ENCODE peak calls at places on chromosome 22, in six cellular contexts. B is NCI-H774; P is cardiac muscle cell; V is activated naive CD8-positive, alpha-beta T cell treated with anti-CD3 and anti-CD28 coated beads for 36 hours; S is stimulated activated CD4-positive, alpha-beta T cell treated with anti-CD3 and anti-CD28 coated beads, Interleukin-2, amount 100 ng/mL, for 24 hours; E is NCI-H510A. Q is an unnamed sample.

GRCh38 chr22:18068381-18068988 is 9.3 kb upstream of the PEX26 start:
- DNase-seq in B (no peak), V (no peak), E (no peak), S (no peak), P (no peak), Q (no peak)

GRCh38 chr22:35921777-35922176 is 106.8 kb downstream of the RBFOX2 start:
- DNase-seq in P (peak; percentile 93), B (peak; percentile 0), E (no peak), V (peak; percentile 17), S (peak; percentile 42), Q (peak; percentile 38)

GRCh38 chr22:24435861-24436351 is 8.5 kb downstream of the ADORA2A start:
- DNase-seq in E (no peak), S (no peak), B (no peak), V (no peak), P (no peak), Q (no peak)

GRCh38 chr22:19888131-19888746 is 33.6 kb upstream of the GNB1L start:
- DNase-seq in S (no peak), E (no peak), P (no peak), V (no peak), B (no peak), Q (no peak)

GRCh38 chr22:37931893-37932389 is 21.5 kb downstream of the C22orf23 start:
- DNase-seq in S (no peak), V (no peak), E (no peak), B (no peak), P (no peak), Q (no peak)

GRCh38 chr22:48053973-48054372 is 1291.5 kb downstream of the TBC1D22A start:
- DNase-seq in P (no peak), E (no peak), S (no peak), V (no peak), B (no peak), Q (no peak)

GRCh38 chr22:36465232-36466021 is 16.0 kb downstream of the TXN2 start:
- DNase-seq in S (no peak), V (no peak), E (no peak), B (no peak), P (peak; percentile 87), Q (no peak)

GRCh38 chr22:42072606-42073330 is 1.3 kb upstream of the PHETA2 start:
- DNase-seq in P (no peak), S (no peak), B (no peak), E (no peak), V (no peak), Q (no peak)

GRCh38 chr22:44683881-44684280 is 18.1 kb upstream of the PRR5 start:
- DNase-seq in P (no peak), S (no peak), B (no peak), E (no peak), V (no peak), Q (no peak)

GRCh38 chr22:32528984-32529982 is 54.7 kb downstream of the FBXO7 start:
- DNase-seq in P (peak; percentile 91), S (peak; percentile 69), B (no peak), V (peak; percentile 60), E (no peak), Q (peak; percentile 38)

GRCh38 chr22:20258584-20259335 is 9.4 kb downstream of the RTN4R start:
- DNase-seq in B (no peak), V (no peak), P (no peak), S (peak; percentile 41), E (no peak), Q (no peak)

GRCh38 chr22:29072979-29073617 is at the start of gene KREMEN1:
- DNase-seq in E (no peak), P (no peak), S (no peak), V (no peak), B (no peak), Q (no peak)

GRCh38 chr22:27842994-27843431 is 41.5 kb upstream of the MN1 start:
- DNase-seq in B (no peak), P (no peak), S (no peak), E (no peak), V (no peak), Q (no peak)

GRCh38 chr22:26406118-26406517 is 22.9 kb upstream of the ASPHD2 start:
- DNase-seq in B (peak; percentile 23), V (no peak), S (no peak), P (no peak), E (peak; percentile 47), Q (peak; percentile 16)

GRCh38 chr22:39244496-39245129 is at the start of gene PDGFB:
- DNase-seq in V (no peak), B (peak; percentile 31), E (peak; percentile 23), S (no peak), P (peak; percentile 36), Q (peak; percentile 32)

GRCh38 chr22:25840162-25840561 is 98.2 kb downstream of the MYO18B start:
- DNase-seq in S (no peak), B (no peak), E (no peak), P (no peak), V (no peak), Q (no peak)

GRCh38 chr22:45538284-45538683 is 35.6 kb downstream of the FBLN1 start:
- DNase-seq in P (peak; percentile 49), V (no peak), E (no peak), S (no peak), B (no peak), Q (no peak)

GRCh38 chr22:41636467-41636866 is 15.4 kb downstream of the XRCC6 start:
- DNase-seq in E (no peak), P (peak; percentile 7), B (no peak), V (no peak), S (no peak), Q (no peak)

GRCh38 chr22:31278643-31279326 is 13.5 kb downstream of the PIK3IP1 start:
- DNase-seq in P (no peak), V (no peak), S (no peak), B (no peak), E (no peak), Q (no peak)

GRCh38 chr22:34975721-34976120 is 90.2 kb upstream of the ISX start:
- DNase-seq in S (no peak), B (no peak), V (no peak), P (no peak), E (no peak), Q (no peak)

GRCh38 chr22:20026204-20026908 is 5.4 kb downstream of the TANGO2 start:
- DNase-seq in B (no peak), V (no peak), S (no peak), P (no peak), E (no peak), Q (no peak)

Q was measured in NCI-H1105.